ENCODE peak calls at places on chromosomes 2 and 18, in five cellular contexts. M, T, Z, O and R are unnamed samples.

GRCh38 chr2:64260817-64261216 is 116.6 kb upstream of the PELI1 start:
- DNase-seq in Z (peak), O (no peak), M (no peak), T (no peak), R (no peak)

GRCh38 chr2:96164459-96165184 is 19.4 kb upstream of the DUSP2 start:
- DNase-seq in O (no peak), T (peak), M (no peak), Z (peak), R (no peak)

GRCh38 chr2:27723372-27724144 is 48.0 kb upstream of the MRPL33 start:
- DNase-seq in T (no peak), Z (no peak), O (peak), M (peak), R (peak)

GRCh38 chr2:214019229-214019972 is 391.5 kb upstream of the VWC2L start:
- DNase-seq in Z (no peak), T (no peak), M (peak), O (peak), R (peak)

GRCh38 chr2:53091183-53091582 is 676.4 kb upstream of the CHAC2 start:
- DNase-seq in T (no peak), O (peak), Z (no peak), M (no peak), R (no peak)

GRCh38 chr2:38214209-38214717 is 138.3 kb upstream of the CYP1B1 start:
- DNase-seq in O (no peak), M (peak), T (no peak), Z (no peak), R (peak)

GRCh38 chr2:231648579-231649174 is 56.0 kb downstream of the TEX44 start:
- DNase-seq in O (peak), M (peak), Z (peak), T (peak), R (peak)

GRCh38 chr18:49944681-49945080 is 131.3 kb upstream of the ACAA2 start:
- DNase-seq in Z (no peak), O (no peak), T (no peak), M (peak), R (peak)

GRCh38 chr2:167509585-167509984 is 621.3 kb downstream of the XIRP2 start:
- DNase-seq in T (no peak), O (peak), M (peak), Z (no peak), R (peak)

GRCh38 chr18:63025251-63025710 is 294.3 kb downstream of the BCL2 start:
- DNase-seq in O (peak), Z (peak), M (peak), T (no peak), R (no peak)

GRCh38 chr2:106885326-106885725 is 641 bp downstream of the ST6GAL2 start:
- DNase-seq in O (no peak), T (no peak), M (no peak), Z (no peak), R (no peak)

GRCh38 chr18:9638886-9639285 is 24.5 kb upstream of the PPP4R1 start:
- DNase-seq in Z (no peak), M (no peak), T (no peak), O (no peak), R (no peak)

GRCh38 chr2:20702563-20702962 is 35.6 kb downstream of the GDF7 start:
- DNase-seq in Z (no peak), T (no peak), O (no peak), M (peak), R (no peak)

GRCh38 chr2:25494626-25495025 is 152.9 kb upstream of the DNMT3A start:
- DNase-seq in Z (no peak), O (no peak), T (no peak), M (no peak), R (no peak)

GRCh38 chr2:8505311-8505920 is 176.4 kb upstream of the ID2 start:
- DNase-seq in T (no peak), M (no peak), O (no peak), Z (peak), R (no peak)

GRCh38 chr2:179932786-179933185 is 71.4 kb upstream of the ZNF385B start:
- DNase-seq in T (no peak), M (peak), O (no peak), Z (no peak), R (no peak)

GRCh38 chr2:72040629-72041403 is 106.8 kb downstream of the CYP26B1 start:
- DNase-seq in T (no peak), O (peak), M (peak), Z (no peak), R (peak)

GRCh38 chr2:64391459-64391858 is 62.5 kb upstream of the LGALSL start:
- DNase-seq in Z (no peak), O (no peak), M (no peak), T (no peak), R (no peak)

GRCh38 chr2:173979721-173980351 is 14.7 kb upstream of the SP3 start:
- DNase-seq in Z (no peak), M (no peak), O (no peak), T (no peak), R (no peak)

GRCh38 chr2:9654429-9655100 is 23.8 kb upstream of the YWHAQ start:
- DNase-seq in M (no peak), T (no peak), O (no peak), Z (no peak), R (peak)

GRCh38 chr18:12862467-12862866 is 21.6 kb downstream of the PTPN2 start:
- DNase-seq in M (peak), Z (no peak), T (no peak), O (peak), R (no peak)

GRCh38 chr2:158953454-158953853 is 15.0 kb upstream of the TANC1 start:
- DNase-seq in M (peak), Z (no peak), T (no peak), O (peak), R (peak)

GRCh38 chr2:222722327-222722946 is 51.0 kb downstream of the MOGAT1 start:
- DNase-seq in M (peak), T (no peak), Z (no peak), O (no peak), R (peak)

GRCh38 chr2:157849591-157849990 is 26.5 kb downstream of the ACVR1 start:
- DNase-seq in Z (no peak), M (peak), T (no peak), O (no peak), R (no peak)

GRCh38 chr18:50247562-50247961 is 18.7 kb downstream of the CFAP53 start:
- DNase-seq in T (no peak), O (no peak), M (no peak), Z (no peak), R (no peak)

GRCh38 chr2:54486766-54487165 is 30.6 kb downstream of the SPTBN1 start:
- DNase-seq in T (no peak), O (no peak), Z (no peak), M (no peak), R (no peak)

GRCh38 chr18:13395577-13395976 is 177.0 kb downstream of the LDLRAD4 start:
- DNase-seq in Z (no peak), O (no peak), M (no peak), T (no peak), R (no peak)

GRCh38 chr2:238595750-238596570 is 169.2 kb downstream of the ASB1 start:
- DNase-seq in M (no peak), O (no peak), Z (no peak), T (no peak), R (no peak)